ENCODE peak calls at places on chromosomes 5 and 9, in four cellular contexts. One of them, this sample, is unnamed.

GRCh38 chr5:175059687-175060194 is 335.4 kb downstream of the MSX2 start:
- DNase-seq in stimulated activated CD4-positive, alpha-beta T cell treated with anti-CD3 and anti-CD28 coated beads, Interleukin-4, amount 100 ng/mL, for 48 hours: peak; percentile 5
- DNase-seq in mammary epithelial cell: no peak
- DNase-seq in esophagus squamous epithelium: no peak
- DNase-seq in this sample: peak; percentile 8

GRCh38 chr5:9544502-9545300 is 1.2 kb downstream of the SEMA5A start:
- DNase-seq in stimulated activated CD4-positive, alpha-beta T cell treated with anti-CD3 and anti-CD28 coated beads, Interleukin-4, amount 100 ng/mL, for 48 hours: peak; percentile 30
- DNase-seq in mammary epithelial cell: peak; percentile 85
- DNase-seq in esophagus squamous epithelium: no peak
- DNase-seq in this sample: peak; percentile 19

GRCh38 chr5:126509339-126509738 is 85.7 kb downstream of the ALDH7A1 start:
- DNase-seq in stimulated activated CD4-positive, alpha-beta T cell treated with anti-CD3 and anti-CD28 coated beads, Interleukin-4, amount 100 ng/mL, for 48 hours: no peak
- DNase-seq in mammary epithelial cell: no peak
- DNase-seq in esophagus squamous epithelium: no peak
- DNase-seq in this sample: no peak

GRCh38 chr5:67672633-67673032 is 476.0 kb upstream of the CD180 start:
- DNase-seq in stimulated activated CD4-positive, alpha-beta T cell treated with anti-CD3 and anti-CD28 coated beads, Interleukin-4, amount 100 ng/mL, for 48 hours: no peak
- DNase-seq in mammary epithelial cell: peak; percentile 9
- DNase-seq in esophagus squamous epithelium: no peak
- DNase-seq in this sample: no peak

GRCh38 chr9:115291841-115292240 is 173.9 kb upstream of the TNC start:
- DNase-seq in stimulated activated CD4-positive, alpha-beta T cell treated with anti-CD3 and anti-CD28 coated beads, Interleukin-4, amount 100 ng/mL, for 48 hours: no peak
- DNase-seq in mammary epithelial cell: peak; percentile 61
- DNase-seq in esophagus squamous epithelium: no peak
- DNase-seq in this sample: no peak

GRCh38 chr5:172336666-172337310 is 53.2 kb upstream of the UBTD2 start:
- DNase-seq in stimulated activated CD4-positive, alpha-beta T cell treated with anti-CD3 and anti-CD28 coated beads, Interleukin-4, amount 100 ng/mL, for 48 hours: no peak
- DNase-seq in mammary epithelial cell: no peak
- DNase-seq in esophagus squamous epithelium: no peak
- DNase-seq in this sample: no peak

GRCh38 chr9:21690561-21690960 is 111.9 kb upstream of the MTAP start:
- DNase-seq in stimulated activated CD4-positive, alpha-beta T cell treated with anti-CD3 and anti-CD28 coated beads, Interleukin-4, amount 100 ng/mL, for 48 hours: no peak
- DNase-seq in mammary epithelial cell: no peak
- DNase-seq in esophagus squamous epithelium: no peak
- DNase-seq in this sample: no peak

GRCh38 chr5:142697846-142698245 is 12.0 kb upstream of the FGF1 start:
- DNase-seq in stimulated activated CD4-positive, alpha-beta T cell treated with anti-CD3 and anti-CD28 coated beads, Interleukin-4, amount 100 ng/mL, for 48 hours: no peak
- DNase-seq in mammary epithelial cell: no peak
- DNase-seq in esophagus squamous epithelium: no peak
- DNase-seq in this sample: no peak

GRCh38 chr9:110283736-110284135 is 27.4 kb upstream of the TXN start:
- DNase-seq in stimulated activated CD4-positive, alpha-beta T cell treated with anti-CD3 and anti-CD28 coated beads, Interleukin-4, amount 100 ng/mL, for 48 hours: no peak
- DNase-seq in mammary epithelial cell: peak; percentile 95
- DNase-seq in esophagus squamous epithelium: no peak
- DNase-seq in this sample: no peak

GRCh38 chr9:100561256-100561655 is 16.6 kb upstream of the CAVIN4 start:
- DNase-seq in stimulated activated CD4-positive, alpha-beta T cell treated with anti-CD3 and anti-CD28 coated beads, Interleukin-4, amount 100 ng/mL, for 48 hours: no peak
- DNase-seq in mammary epithelial cell: no peak
- DNase-seq in esophagus squamous epithelium: no peak
- DNase-seq in this sample: no peak

GRCh38 chr9:35203531-35203930 is 41.7 kb downstream of the UNC13B start:
- DNase-seq in stimulated activated CD4-positive, alpha-beta T cell treated with anti-CD3 and anti-CD28 coated beads, Interleukin-4, amount 100 ng/mL, for 48 hours: no peak
- DNase-seq in mammary epithelial cell: no peak
- DNase-seq in esophagus squamous epithelium: no peak
- DNase-seq in this sample: no peak

GRCh38 chr9:125986966-125987365 is 239.8 kb downstream of the PBX3 start:
- DNase-seq in stimulated activated CD4-positive, alpha-beta T cell treated with anti-CD3 and anti-CD28 coated beads, Interleukin-4, amount 100 ng/mL, for 48 hours: no peak
- DNase-seq in mammary epithelial cell: no peak
- DNase-seq in esophagus squamous epithelium: no peak
- DNase-seq in this sample: no peak

GRCh38 chr5:431001-431710 is 11.8 kb upstream of the EXOC3 start:
- DNase-seq in stimulated activated CD4-positive, alpha-beta T cell treated with anti-CD3 and anti-CD28 coated beads, Interleukin-4, amount 100 ng/mL, for 48 hours: peak; percentile 41
- DNase-seq in mammary epithelial cell: no peak
- DNase-seq in esophagus squamous epithelium: no peak
- DNase-seq in this sample: no peak

GRCh38 chr9:21796768-21797167 is 5.7 kb upstream of the MTAP start:
- DNase-seq in stimulated activated CD4-positive, alpha-beta T cell treated with anti-CD3 and anti-CD28 coated beads, Interleukin-4, amount 100 ng/mL, for 48 hours: no peak
- DNase-seq in mammary epithelial cell: peak; percentile 57
- DNase-seq in esophagus squamous epithelium: no peak
- DNase-seq in this sample: no peak

GRCh38 chr9:99848447-99848846 is 26.8 kb downstream of the NR4A3 start:
- DNase-seq in stimulated activated CD4-positive, alpha-beta T cell treated with anti-CD3 and anti-CD28 coated beads, Interleukin-4, amount 100 ng/mL, for 48 hours: no peak
- DNase-seq in mammary epithelial cell: no peak
- DNase-seq in esophagus squamous epithelium: no peak
- DNase-seq in this sample: no peak

GRCh38 chr5:173752636-173753035 is 135.5 kb upstream of the CPEB4 start:
- DNase-seq in stimulated activated CD4-positive, alpha-beta T cell treated with anti-CD3 and anti-CD28 coated beads, Interleukin-4, amount 100 ng/mL, for 48 hours: no peak
- DNase-seq in mammary epithelial cell: no peak
- DNase-seq in esophagus squamous epithelium: no peak
- DNase-seq in this sample: no peak

GRCh38 chr9:95936579-95937075 is 61.1 kb downstream of the ERCC6L2 start:
- DNase-seq in stimulated activated CD4-positive, alpha-beta T cell treated with anti-CD3 and anti-CD28 coated beads, Interleukin-4, amount 100 ng/mL, for 48 hours: no peak
- DNase-seq in mammary epithelial cell: no peak
- DNase-seq in esophagus squamous epithelium: no peak
- DNase-seq in this sample: no peak

GRCh38 chr5:136811551-136811950 is 446.2 kb upstream of the TRPC7 start:
- DNase-seq in stimulated activated CD4-positive, alpha-beta T cell treated with anti-CD3 and anti-CD28 coated beads, Interleukin-4, amount 100 ng/mL, for 48 hours: no peak
- DNase-seq in mammary epithelial cell: peak; percentile 71
- DNase-seq in esophagus squamous epithelium: no peak
- DNase-seq in this sample: no peak

GRCh38 chr5:149367249-149367971 is 9.6 kb downstream of the PCYOX1L start:
- DNase-seq in stimulated activated CD4-positive, alpha-beta T cell treated with anti-CD3 and anti-CD28 coated beads, Interleukin-4, amount 100 ng/mL, for 48 hours: peak; percentile 36
- DNase-seq in mammary epithelial cell: peak; percentile 54
- DNase-seq in esophagus squamous epithelium: no peak
- DNase-seq in this sample: no peak